ENCODE peak calls at places on chromosome 15, in five cellular contexts. I, U, J, W and B are unnamed samples.

GRCh38 chr15:81184188-81184587 is 12.5 kb upstream of the IL16 start:
- DNase-seq in U (no peak), W (no peak), I (no peak), J (no peak), B (no peak)

GRCh38 chr15:31434418-31435255 is 108.0 kb downstream of the KLF13 start:
- DNase-seq in U (peak), J (no peak), I (no peak), W (no peak), B (peak)

GRCh38 chr15:31396881-31397560 is 70.4 kb downstream of the KLF13 start:
- DNase-seq in I (peak), U (peak), J (peak), W (peak), B (peak)

GRCh38 chr15:79736435-79737000 is 160.3 kb downstream of the MTHFS start:
- DNase-seq in U (no peak), J (no peak), W (no peak), I (peak), B (no peak)

GRCh38 chr15:31468911-31469800 is 142.5 kb downstream of the KLF13 start:
- DNase-seq in J (no peak), I (no peak), W (no peak), U (no peak), B (no peak)

GRCh38 chr15:86691091-86691490 is 611.4 kb downstream of the AGBL1 start:
- DNase-seq in U (no peak), W (no peak), J (no peak), I (no peak), B (no peak)

GRCh38 chr15:75186044-75186443 is 15.6 kb upstream of the C15orf39 start:
- DNase-seq in U (no peak), I (no peak), J (no peak), W (no peak), B (no peak)

GRCh38 chr15:90101130-90101968 is 919 bp downstream of the IDH2 start:
- DNase-seq in J (peak), U (no peak), W (peak), I (peak), B (no peak)

GRCh38 chr15:70474682-70475438 is 288.5 kb downstream of the UACA start:
- DNase-seq in W (peak), J (no peak), I (peak), U (no peak), B (peak)

GRCh38 chr15:72312605-72313447 is 7.1 kb downstream of the CELF6 start:
- DNase-seq in U (peak), W (peak), J (peak), I (peak), B (peak)

GRCh38 chr15:61467823-61468222 is 238.7 kb upstream of the RORA start:
- DNase-seq in I (no peak), J (no peak), W (no peak), U (no peak), B (no peak)

GRCh38 chr15:67097893-67098740 is 32.7 kb downstream of the SMAD3 start:
- DNase-seq in I (no peak), U (peak), J (no peak), W (no peak), B (peak)

GRCh38 chr15:33860749-33861148 is 107.5 kb upstream of the CHRM5 start:
- DNase-seq in I (no peak), J (no peak), W (no peak), U (no peak), B (no peak)

GRCh38 chr15:80779658-80780415 is 667 bp downstream of the CEMIP start:
- DNase-seq in I (peak), W (peak), U (no peak), J (peak), B (no peak)

GRCh38 chr15:69719527-69719926 is 266.9 kb downstream of the RPLP1 start:
- DNase-seq in U (no peak), J (no peak), W (no peak), I (no peak), B (no peak)

GRCh38 chr15:66136948-66137347 is 116.6 kb downstream of the MEGF11 start:
- DNase-seq in I (no peak), U (no peak), J (no peak), W (no peak), B (no peak)

GRCh38 chr15:39363761-39364586 is 216.9 kb upstream of the THBS1 start:
- DNase-seq in J (no peak), I (no peak), U (peak), W (no peak), B (peak)

GRCh38 chr15:76962337-76963013 is 30.9 kb downstream of the RCN2 start:
- DNase-seq in J (no peak), U (no peak), I (no peak), W (no peak), B (no peak)

GRCh38 chr15:89670985-89671560 is 8.1 kb downstream of the PLIN1 start:
- DNase-seq in I (no peak), U (no peak), W (peak), J (no peak), B (no peak)

GRCh38 chr15:91694829-91695205 is 158.7 kb upstream of the SLCO3A1 start:
- DNase-seq in U (no peak), W (no peak), I (peak), J (no peak), B (no peak)

GRCh38 chr15:67680645-67681044 is 138.1 kb downstream of the MAP2K5 start:
- DNase-seq in J (no peak), U (no peak), I (no peak), W (no peak), B (no peak)

GRCh38 chr15:64878708-64879107 is 33.0 kb upstream of the ANKDD1A start:
- DNase-seq in I (no peak), U (no peak), J (no peak), W (peak), B (no peak)

GRCh38 chr15:31212286-31212685 is 110.8 kb upstream of the TRPM1 start:
- DNase-seq in I (no peak), J (no peak), W (no peak), U (no peak), B (no peak)

GRCh38 chr15:69591905-69592508 is 139.4 kb downstream of the RPLP1 start:
- DNase-seq in I (peak), J (no peak), U (no peak), W (no peak), B (no peak)

GRCh38 chr15:100493213-100493612 is 35.5 kb downstream of the CERS3 start:
- DNase-seq in U (no peak), J (no peak), I (no peak), W (no peak), B (no peak)

GRCh38 chr15:89366656-89367393 is 32.2 kb upstream of the POLG start:
- DNase-seq in J (no peak), I (no peak), U (no peak), W (no peak), B (no peak)

GRCh38 chr15:68781766-68782588 is 38.7 kb downstream of the ANP32A start:
- DNase-seq in W (no peak), J (no peak), I (no peak), U (no peak), B (no peak)

GRCh38 chr15:101376615-101377395 is 81.8 kb upstream of the SNRPA1 start:
- DNase-seq in U (no peak), J (no peak), W (no peak), I (no peak), B (no peak)

GRCh38 chr15:92707880-92708551 is 52.4 kb upstream of the FAM174B start:
- DNase-seq in I (no peak), J (no peak), W (no peak), U (no peak), B (no peak)

GRCh38 chr15:44726568-44727461 is 9.5 kb upstream of the TRIM69 start:
- DNase-seq in W (no peak), I (peak), J (no peak), U (peak), B (peak)

GRCh38 chr15:64583983-64584382 is 123.6 kb downstream of the ZNF609 start:
- DNase-seq in W (no peak), J (no peak), U (no peak), I (no peak), B (no peak)

GRCh38 chr15:85925649-85926237 is 131.0 kb upstream of the KLHL25 start:
- DNase-seq in I (no peak), J (no peak), W (no peak), U (no peak), B (no peak)

GRCh38 chr15:90400759-90401314 is 12.8 kb downstream of the IQGAP1 start:
- DNase-seq in J (peak), I (peak), W (no peak), U (peak), B (peak)

GRCh38 chr15:37086521-37086920 is 13.8 kb downstream of the MEIS2 start:
- DNase-seq in I (no peak), J (no peak), U (no peak), W (no peak), B (no peak)

GRCh38 chr15:60345616-60346015 is 52.2 kb downstream of the ANXA2 start:
- DNase-seq in U (no peak), J (no peak), I (no peak), W (no peak), B (no peak)

GRCh38 chr15:67067161-67067853 is 1.9 kb downstream of the SMAD3 start:
- DNase-seq in J (peak), W (peak), I (no peak), U (no peak), B (no peak)

GRCh38 chr15:84643838-84644237 is 10.2 kb downstream of the WDR73 start:
- DNase-seq in W (no peak), I (no peak), U (no peak), J (no peak), B (no peak)

GRCh38 chr15:84633311-84634227 is 20.5 kb downstream of the WDR73 start:
- DNase-seq in U (no peak), I (peak), J (peak), W (peak), B (peak)

GRCh38 chr15:84634228-84634837 is 19.8 kb downstream of the WDR73 start:
- DNase-seq in W (no peak), I (no peak), J (no peak), U (no peak), B (no peak)

DNA sequence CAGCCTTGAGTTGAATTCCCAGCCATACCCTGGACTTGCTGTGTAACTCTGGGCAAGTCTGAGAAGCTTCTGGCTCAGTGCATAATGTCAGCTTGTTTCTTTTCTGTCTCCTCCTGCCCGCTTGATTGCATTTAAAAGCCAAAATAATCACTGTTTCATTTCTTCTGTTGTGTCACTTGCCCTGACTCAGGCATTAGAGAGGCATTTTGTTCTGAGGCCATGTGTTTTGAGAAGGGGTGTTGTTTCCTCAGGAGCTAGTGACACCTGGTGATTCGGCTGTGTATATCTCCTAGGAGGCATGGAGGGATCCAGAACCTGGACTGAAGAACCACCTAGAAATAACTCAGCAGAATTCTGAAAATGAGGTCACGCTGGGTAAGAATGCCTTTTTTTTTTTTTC is 16.0 kb downstream of the WDR73 start:
- DNase-seq in U (no peak), J (no peak), I (no peak), W (no peak), B (no peak)
- TF ChIP-seq CTCF in U (no peak), J (no peak), I (no peak), W (no peak), B (peak)

DNA sequence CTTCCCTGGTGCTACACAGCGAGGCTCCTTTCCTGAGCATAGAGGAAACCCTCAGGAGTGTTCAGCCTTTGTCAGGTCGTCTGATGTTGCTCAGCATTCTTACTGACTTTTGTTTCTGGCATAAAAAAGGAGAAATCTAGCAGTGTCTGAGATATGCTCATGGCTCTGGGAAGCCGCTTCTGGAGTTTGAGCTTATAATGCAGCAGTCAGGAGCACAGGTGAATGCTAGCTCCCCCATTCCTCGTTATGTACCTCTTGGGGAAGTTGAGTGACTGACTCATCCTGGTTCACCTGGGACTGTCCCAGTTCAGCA is 49.2 kb upstream of the MYZAP start:
- DNase-seq in W (no peak), U (no peak), J (no peak), I (no peak), B (no peak)
- TF ChIP-seq CTCF in W (no peak), U (no peak), J (no peak), I (no peak), B (peak)

DNA sequence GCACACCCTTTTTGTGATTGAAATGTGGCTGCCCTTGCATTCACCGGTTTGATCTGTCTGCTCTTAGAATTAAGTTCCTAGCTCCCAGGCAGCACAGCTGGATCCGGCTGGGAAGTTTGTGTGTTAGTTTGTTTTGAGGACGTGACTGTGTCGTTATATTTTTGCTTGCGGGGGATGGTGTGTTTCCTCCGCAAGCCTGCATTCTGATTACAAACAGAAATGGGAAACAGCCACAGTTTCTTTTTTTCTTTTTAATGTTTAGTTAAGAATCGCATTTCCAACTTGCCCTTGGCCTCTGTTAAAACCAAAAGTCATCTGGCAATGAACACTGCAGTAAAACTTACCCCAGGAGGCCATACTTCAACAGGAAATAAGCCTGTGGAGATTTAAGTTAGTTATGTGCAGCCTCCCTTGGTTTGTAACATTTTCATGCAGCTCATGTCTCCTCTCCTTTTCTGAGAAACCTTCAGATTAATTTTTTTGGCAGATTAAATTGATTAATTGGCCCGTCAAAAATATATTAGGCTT is 890 bp downstream of the TMOD3 start:
- DNase-seq in I (no peak), J (no peak), W (no peak), U (no peak), B (peak)
- TF ChIP-seq CTCF in I (no peak), J (no peak), W (no peak), U (no peak), B (no peak)

DNA sequence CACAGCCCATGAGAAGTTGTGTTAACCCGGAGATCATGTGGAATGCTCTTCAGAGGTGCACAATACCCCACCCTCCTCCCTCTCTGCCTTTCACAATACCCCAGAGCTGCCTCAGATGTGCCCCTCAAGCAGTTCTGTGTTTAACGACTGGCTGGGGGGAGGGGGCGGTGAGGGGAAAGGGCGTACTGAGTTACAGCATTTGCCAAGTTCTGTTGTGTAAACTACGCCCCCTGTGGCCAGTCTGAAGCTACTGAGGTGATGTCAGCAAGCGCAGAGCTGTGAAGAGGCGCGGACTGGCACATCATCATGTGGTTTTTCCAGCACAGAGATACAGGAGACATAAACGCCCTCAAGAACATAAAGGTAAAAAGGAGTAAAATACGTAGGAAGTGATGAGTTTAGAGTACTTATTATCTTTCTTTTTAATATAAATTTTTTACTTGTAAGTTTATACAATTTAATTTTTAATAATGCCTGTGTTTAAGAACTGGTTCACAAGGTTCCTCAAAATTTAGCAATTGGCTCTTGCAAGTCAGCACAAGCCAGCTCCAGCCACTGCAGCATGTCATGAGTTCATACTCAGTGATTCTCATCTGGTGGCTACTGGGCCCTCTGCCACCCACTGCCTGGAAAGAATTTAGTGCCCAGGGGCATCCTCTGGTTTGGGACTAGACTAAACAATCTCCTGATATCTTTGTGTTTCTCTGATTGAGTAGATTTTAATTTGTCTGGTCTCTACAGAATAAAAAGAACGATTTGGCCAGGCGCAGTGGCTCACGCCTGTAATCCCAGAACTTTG is 1.7 kb downstream of the EPB42 start:
- DNase-seq in I (no peak), W (no peak), U (no peak), J (peak), B (peak)
- TF ChIP-seq CTCF in I (no peak), W (no peak), U (peak), J (peak), B (peak)

GRCh38 chr15:25438601-25439455 is at the start of gene UBE3A:
- DNase-seq in U (peak), W (peak), J (peak), I (peak), B (peak)
- TF ChIP-seq CTCF in U (peak), W (no peak), J (no peak), I (no peak), B (peak)